ENCODE peak calls at places on chromosomes 4 and X, in four cellular contexts. J is mesenchymal stem cell, A is IMR-90, R is neuronal stem cell. O is an unnamed sample.
A peak's percentile ranks its signal among the peaks of the same experiment; 100 is the strongest.

GRCh38 chrX:20500171-20500865 is 233.6 kb upstream of the RPS6KA3 start:
- DNase-seq in A (no peak), R (no peak), J (peak; percentile 24), O (no peak)

GRCh38 chr4:1971456-1972200 is 37.1 kb downstream of the NELFA start:
- DNase-seq in A (no peak), R (no peak), J (no peak), O (no peak)

GRCh38 chrX:118780915-118781314 is 42.7 kb upstream of the ZCCHC12 start:
- DNase-seq in J (peak; percentile 2), A (peak; percentile 24), R (no peak), O (no peak)

GRCh38 chrX:18931972-18932371 is 51.9 kb downstream of the PHKA2 start:
- DNase-seq in J (peak; percentile 29), R (peak; percentile 14), A (peak; percentile 30), O (no peak)

GRCh38 chr4:26022346-26022891 is 108.4 kb downstream of the SMIM20 start:
- DNase-seq in R (no peak), J (peak; percentile 73), A (peak; percentile 80), O (no peak)

GRCh38 chrX:69562904-69563568 is 52.9 kb upstream of the EDA start:
- DNase-seq in R (no peak), J (no peak), A (no peak), O (no peak)

GRCh38 chr4:17707671-17708070 is 73.8 kb downstream of the FAM184B start:
- DNase-seq in A (no peak), R (no peak), J (no peak), O (no peak)

GRCh38 chr4:109658871-109659410 is 44.3 kb downstream of the CASP6 start:
- DNase-seq in A (peak; percentile 6), J (peak; percentile 6), R (no peak), O (no peak)

GRCh38 chrX:107684956-107685385 is 56.7 kb downstream of the PRPS1 start:
- DNase-seq in R (no peak), J (peak; percentile 67), A (no peak), O (no peak)

GRCh38 chr4:30802622-30803323 is 82.6 kb downstream of the PCDH7 start:
- DNase-seq in J (no peak), A (peak; percentile 38), R (no peak), O (no peak)

GRCh38 chr4:186144596-186145569 is 40.4 kb downstream of the FAM149A start:
- DNase-seq in A (peak; percentile 43), J (peak; percentile 64), R (peak; percentile 77), O (peak; percentile 55)

GRCh38 chrX:71618303-71618721 is at the start of gene CXCR3:
- DNase-seq in J (no peak), R (no peak), A (no peak), O (no peak)

GRCh38 chrX:102345916-102346315 is 93.9 kb downstream of the NXF2B start:
- DNase-seq in R (peak; percentile 31), A (peak; percentile 34), J (peak; percentile 34), O (peak; percentile 85)

GRCh38 chr4:75514131-75514948 is at the start of the genes RCHY1 and THAP6:
- DNase-seq in R (peak; percentile 90), A (peak; percentile 93), J (peak; percentile 98), O (peak; percentile 93)
- H4K91ac ChIP-seq in R (peak within 1 kb of the TSS; percentile 50), A (peak within 1 kb of the TSS; percentile 92), J (peak within 1 kb of the TSS; percentile 96), O (peak within 1 kb of the TSS; percentile 88)

DNA sequence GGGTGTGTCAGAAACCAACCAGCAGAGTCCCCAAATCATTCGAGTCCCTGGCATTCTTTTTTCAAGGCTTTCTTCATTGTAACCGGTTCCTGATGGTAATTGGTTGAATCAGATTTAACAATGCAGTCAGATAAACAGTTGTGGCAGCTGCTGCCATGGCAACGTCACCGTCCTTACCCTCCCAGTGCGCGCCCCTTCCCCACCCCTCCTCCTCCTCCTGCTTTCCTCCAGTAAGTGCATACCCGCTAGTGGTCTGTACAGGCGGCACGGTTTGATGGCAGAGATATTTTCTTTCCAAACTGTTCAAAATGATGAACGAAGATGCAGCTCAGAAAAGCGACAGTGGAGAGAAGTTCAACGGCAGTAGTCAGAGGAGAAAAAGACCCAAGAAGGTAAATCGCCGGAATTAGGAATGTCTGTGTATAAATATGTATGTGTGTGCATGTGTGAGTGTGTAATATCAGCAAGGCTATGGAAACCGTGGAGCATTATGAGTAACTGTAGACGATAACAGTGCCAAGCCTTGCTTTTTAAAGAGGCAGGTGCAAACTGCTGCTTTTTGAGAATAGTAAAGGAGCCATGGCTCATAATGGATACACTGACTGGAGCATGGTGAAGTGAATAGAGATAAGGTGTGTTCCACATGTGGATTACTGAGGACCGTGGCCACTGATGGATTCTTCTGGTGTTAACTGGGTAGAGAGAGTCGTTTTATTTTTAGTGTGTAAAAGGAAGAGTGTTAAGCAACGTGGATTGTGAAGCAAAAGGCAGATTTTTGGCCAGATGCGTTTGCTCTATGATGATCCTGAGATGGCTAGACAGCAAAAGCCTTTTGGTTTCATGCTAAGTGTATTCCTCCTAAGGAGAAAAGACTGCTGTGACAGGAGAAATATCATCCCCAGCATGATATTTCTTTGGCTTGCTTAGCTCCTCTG is at the start of gene ANK2:
- DNase-seq in J (no peak), R (peak; percentile 85), A (no peak), O (no peak)
- H3K14ac ChIP-seq in J (no peak within 1 kb of the TSS), R (no peak within 1 kb of the TSS), A (no peak within 1 kb of the TSS), O (no peak within 1 kb of the TSS)

DNA sequence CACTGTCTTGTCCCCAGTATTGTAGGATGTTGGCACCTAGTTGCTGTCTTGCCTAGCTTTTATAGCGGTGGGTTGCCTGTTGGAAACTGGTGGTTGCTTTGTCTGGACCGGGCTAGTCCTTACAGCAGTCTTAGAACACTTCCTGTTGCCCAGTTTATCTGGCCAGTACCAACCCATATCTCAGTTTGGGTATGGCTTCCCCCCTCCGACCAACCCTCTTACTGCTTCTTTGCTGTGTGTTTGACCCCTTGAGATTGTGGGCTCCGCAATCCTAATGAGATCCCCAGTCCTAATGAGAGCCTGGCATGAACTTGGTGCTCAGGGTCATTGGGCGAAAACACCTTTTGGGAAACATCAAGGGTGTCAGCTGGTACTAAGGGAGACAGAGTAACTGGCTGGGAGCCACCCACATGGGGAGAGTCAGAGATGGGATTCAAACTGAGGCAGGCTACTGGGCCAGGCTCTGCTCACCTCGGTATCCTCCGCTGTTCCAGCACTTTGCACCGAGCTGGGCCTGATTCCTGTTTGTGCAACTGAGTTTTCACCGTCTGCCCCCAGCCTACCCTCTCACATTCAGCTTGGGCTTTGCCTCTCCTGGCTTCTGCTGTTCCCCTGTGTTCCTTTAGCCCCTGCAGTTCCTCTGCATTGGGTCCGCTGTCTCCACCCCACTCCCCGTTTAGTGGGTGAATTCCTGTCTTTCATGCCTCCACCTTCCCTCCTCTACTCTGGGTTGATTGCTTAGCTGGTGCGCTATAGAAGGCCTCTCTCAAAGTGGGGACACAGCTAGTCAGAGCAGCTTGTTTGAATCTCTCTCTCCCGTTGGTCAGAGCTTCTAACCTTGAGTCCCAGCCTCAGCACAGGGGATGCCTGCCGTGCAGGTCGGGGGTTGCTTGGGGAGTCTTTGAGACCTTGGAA is 1.6 kb downstream of the TBC1D14 start:
- DNase-seq in R (no peak), A (no peak), J (no peak), O (no peak)
- H3K23ac ChIP-seq in R (peak overlapping the region; percentile 77), A (peak overlapping the region; percentile 4), J (peak overlapping the region; percentile 85), O (no peak overlapping the region)

GRCh38 chr4:156656911-156657310 is 314.7 kb downstream of the PDGFC start:
- DNase-seq in A (no peak), R (no peak), J (no peak), O (no peak)
- H4K91ac ChIP-seq in A (no peak overlapping the region), R (no peak overlapping the region), J (no peak overlapping the region), O (no peak overlapping the region)

GRCh38 chr4:153188966-153189801 is 15.1 kb upstream of the TRIM2 start:
- DNase-seq in A (peak; percentile 21), J (no peak), R (no peak), O (no peak)
- H3K14ac ChIP-seq in A (no peak overlapping the region), J (no peak overlapping the region), R (no peak overlapping the region), O (no peak overlapping the region)

GRCh38 chrX:154547245-154548027 is at the start of gene IKBKG:
- DNase-seq in J (peak; percentile 91), R (peak; percentile 83), A (peak; percentile 86), O (peak; percentile 79)
- H3K23ac ChIP-seq in J (peak within 1 kb of the TSS; percentile 52), R (no peak within 1 kb of the TSS), A (peak within 1 kb of the TSS; percentile 68), O (no peak within 1 kb of the TSS)

DNA sequence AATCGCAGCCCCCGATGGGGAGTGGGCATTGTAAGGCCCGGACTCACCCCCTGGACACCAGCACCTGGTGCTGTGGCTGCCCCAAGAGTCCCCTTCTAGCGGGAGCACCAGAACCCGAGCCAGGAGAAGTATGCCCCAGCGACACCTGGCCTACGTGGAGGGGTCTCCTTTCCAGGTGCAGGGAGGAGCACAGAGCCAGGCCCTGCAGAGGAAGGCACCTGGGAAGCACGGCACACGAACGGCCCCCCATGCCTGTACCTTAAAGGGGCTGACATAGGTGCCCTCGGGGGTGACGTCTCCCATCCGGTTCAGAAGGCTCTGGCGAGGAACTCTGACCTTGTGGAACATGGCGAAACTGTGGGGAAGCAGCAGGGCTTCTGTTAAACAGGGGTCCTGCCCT is 41.2 kb downstream of the ACOX3 start:
- DNase-seq in A (no peak), J (no peak), R (no peak), O (no peak)
- H4K91ac ChIP-seq in A (no peak overlapping the region), J (no peak overlapping the region), R (no peak overlapping the region), O (no peak overlapping the region)

DNA sequence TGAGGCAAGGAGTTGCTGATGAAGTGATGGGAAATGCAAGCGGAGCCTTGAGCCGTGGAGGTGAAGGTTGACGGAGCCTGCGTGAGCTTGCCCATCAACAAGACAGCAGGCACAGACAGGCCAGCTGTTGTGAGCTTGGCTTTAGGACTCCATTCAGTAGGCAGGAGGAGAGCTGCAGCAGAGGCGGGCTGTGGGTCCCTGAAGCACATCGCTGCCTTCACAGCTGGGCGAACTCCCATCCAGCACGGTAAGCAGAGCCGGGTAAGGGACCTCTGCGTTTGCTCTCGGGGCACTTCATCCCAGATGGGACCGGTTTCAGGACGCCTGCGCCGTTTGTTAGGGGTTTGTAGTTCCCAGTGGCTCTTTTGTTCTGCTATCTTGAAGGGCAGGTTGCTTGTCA is 54.8 kb upstream of the CLDN34 start:
- DNase-seq in J (no peak), A (peak; percentile 45), R (peak; percentile 37), O (no peak)
- H3K14ac ChIP-seq in J (no peak overlapping the region), A (peak overlapping the region; percentile 49), R (no peak overlapping the region), O (peak overlapping the region; percentile 75)

DNA sequence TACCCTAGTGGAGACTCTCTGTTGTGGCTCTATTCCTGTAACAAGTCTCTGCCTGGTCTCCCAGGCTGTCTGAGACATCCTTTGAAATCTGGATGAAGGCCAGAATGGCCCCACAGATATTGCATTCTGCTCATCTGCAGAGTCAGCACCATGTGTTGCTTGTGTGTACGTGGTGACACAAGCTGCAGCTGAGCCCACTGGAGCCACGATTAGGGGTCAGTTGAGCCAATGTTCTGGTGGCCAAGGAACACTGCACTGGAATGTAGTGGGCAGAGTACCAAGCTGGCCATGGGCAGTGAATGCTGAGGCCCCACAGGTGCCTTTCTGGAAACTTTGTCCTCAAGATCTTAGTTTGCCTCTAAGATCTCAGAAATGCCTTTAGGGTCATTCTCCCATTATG is 29.3 kb downstream of the GRID2 start:
- DNase-seq in R (no peak), A (no peak), J (no peak), O (no peak)
- H3K23ac ChIP-seq in R (no peak overlapping the region), A (no peak overlapping the region), J (no peak overlapping the region), O (no peak overlapping the region)